ENCODE peak calls at places on chromosome 11, in seven cellular contexts. X is hippocampal formation, S is glutamatergic neuron, Y is GM10248, G is NCI-H1105, D is left lobe of liver, J is AG09319. T is an unnamed sample.

GRCh38 chr11:102139081-102139498 is 28.8 kb downstream of the YAP1 start:
- DNase-seq in X (no peak), S (no peak), Y (no peak), G (no peak), D (no peak), J (no peak), T (no peak)

GRCh38 chr11:72826942-72827480 is 12.8 kb downstream of the ATG16L2 start:
- DNase-seq in X (no peak), S (no peak), Y (no peak), G (no peak), D (no peak), J (no peak), T (no peak)

GRCh38 chr11:3786781-3787428 is 10.4 kb downstream of the NUP98 start:
- DNase-seq in X (no peak), S (no peak), Y (no peak), G (no peak), D (no peak), J (no peak), T (no peak)

GRCh38 chr11:11496879-11497278 is 124.9 kb downstream of the GALNT18 start:
- DNase-seq in X (no peak), S (no peak), Y (no peak), G (no peak), D (no peak), J (no peak), T (no peak)

GRCh38 chr11:125956371-125956770 is 10.5 kb downstream of the VSIG10L2 start:
- DNase-seq in X (no peak), S (no peak), Y (no peak), G (no peak), D (no peak), J (no peak), T (no peak)

GRCh38 chr11:122165972-122166371 is 50.0 kb upstream of the BLID start:
- DNase-seq in X (no peak), S (no peak), Y (no peak), G (no peak), D (no peak), J (no peak), T (no peak)

GRCh38 chr11:16890442-16890841 is 123.8 kb downstream of the PLEKHA7 start:
- DNase-seq in X (no peak), S (no peak), Y (no peak), G (no peak), D (no peak), J (no peak), T (no peak)

GRCh38 chr11:106961518-106961917 is 56.8 kb downstream of the GUCY1A2 start:
- DNase-seq in X (no peak), S (no peak), Y (no peak), G (no peak), D (no peak), J (peak; percentile 78), T (no peak)

GRCh38 chr11:22177186-22177585 is 15.7 kb upstream of the ANO5 start:
- DNase-seq in X (no peak), S (no peak), Y (no peak), G (no peak), D (no peak), J (no peak), T (no peak)

GRCh38 chr11:23746896-23747295 is 750.0 kb upstream of the LUZP2 start:
- DNase-seq in X (no peak), S (no peak), Y (no peak), G (no peak), D (no peak), J (no peak), T (no peak)

GRCh38 chr11:67468056-67468455 is 995 bp downstream of the TMEM134 start:
- DNase-seq in X (no peak), S (no peak), Y (no peak), G (peak; percentile 47), D (peak; percentile 90), J (no peak), T (peak; percentile 19)

GRCh38 chr11:2521681-2522630 is 77.1 kb downstream of the KCNQ1 start:
- DNase-seq in X (no peak), S (peak; percentile 12), Y (no peak), G (no peak), D (peak; percentile 30), J (no peak), T (no peak)

GRCh38 chr11:76159983-76160661 is 46.2 kb downstream of the WNT11 start:
- DNase-seq in X (no peak), S (no peak), Y (no peak), G (no peak), D (no peak), J (no peak), T (peak; percentile 19)

GRCh38 chr11:32088117-32088941 is 2.5 kb upstream of the RCN1 start:
- DNase-seq in X (no peak), S (no peak), Y (no peak), G (peak; percentile 35), D (peak; percentile 83), J (peak; percentile 55), T (peak; percentile 50)

GRCh38 chr11:12556788-12557384 is 117.3 kb upstream of the TEAD1 start:
- DNase-seq in X (peak; percentile 2), S (no peak), Y (no peak), G (no peak), D (no peak), J (peak; percentile 94), T (no peak)

GRCh38 chr11:3920148-3920852 is 64.8 kb downstream of the STIM1 start:
- DNase-seq in X (no peak), S (no peak), Y (no peak), G (no peak), D (no peak), J (peak; percentile 61), T (no peak)

GRCh38 chr11:47514825-47515647 is 37.9 kb downstream of the CELF1 start:
- DNase-seq in X (peak; percentile 8), S (no peak), Y (no peak), G (no peak), D (no peak), J (no peak), T (no peak)

T was measured in DMS79.